ENCODE peak calls at places on chromosomes 12 and 14, in five cellular contexts. One of them, this sample, is unnamed.

GRCh38 chr14:104550849-104551728 is 28.5 kb upstream of the C14orf180 start:
- DNase-seq in MM.1S: no peak
- DNase-seq in tibial artery: no peak
- DNase-seq in GM23248: no peak
- DNase-seq in GM23338: no peak
- DNase-seq in this sample: no peak

GRCh38 chr12:30457621-30458289 is 237.9 kb downstream of the IPO8 start:
- DNase-seq in MM.1S: no peak
- DNase-seq in tibial artery: no peak
- DNase-seq in GM23248: peak
- DNase-seq in GM23338: peak
- DNase-seq in this sample: no peak

GRCh38 chr14:72544615-72545387 is 349.1 kb downstream of the DPF3 start:
- DNase-seq in MM.1S: no peak
- DNase-seq in tibial artery: no peak
- DNase-seq in GM23248: no peak
- DNase-seq in GM23338: peak
- DNase-seq in this sample: peak

GRCh38 chr14:92759300-92759678 is 10.9 kb upstream of the LGMN start:
- DNase-seq in MM.1S: peak
- DNase-seq in tibial artery: no peak
- DNase-seq in GM23248: peak
- DNase-seq in GM23338: peak
- DNase-seq in this sample: no peak

GRCh38 chr12:52903855-52904508 is 894 bp downstream of the KRT8 start:
- DNase-seq in MM.1S: no peak
- DNase-seq in tibial artery: no peak
- DNase-seq in GM23248: peak
- DNase-seq in GM23338: peak
- DNase-seq in this sample: peak

GRCh38 chr12:111569363-111570089 is 29.6 kb downstream of the ATXN2 start:
- DNase-seq in MM.1S: no peak
- DNase-seq in tibial artery: no peak
- DNase-seq in GM23248: no peak
- DNase-seq in GM23338: no peak
- DNase-seq in this sample: no peak

GRCh38 chr12:117417004-117417403 is 55.6 kb upstream of the NOS1 start:
- DNase-seq in MM.1S: no peak
- DNase-seq in tibial artery: no peak
- DNase-seq in GM23248: no peak
- DNase-seq in GM23338: no peak
- DNase-seq in this sample: no peak

GRCh38 chr14:59004012-59004411 is 184.5 kb upstream of the DAAM1 start:
- DNase-seq in MM.1S: no peak
- DNase-seq in tibial artery: no peak
- DNase-seq in GM23248: peak
- DNase-seq in GM23338: no peak
- DNase-seq in this sample: no peak

GRCh38 chr14:97218713-97219355 is 421.7 kb downstream of the VRK1 start:
- DNase-seq in MM.1S: no peak
- DNase-seq in tibial artery: no peak
- DNase-seq in GM23248: peak
- DNase-seq in GM23338: peak
- DNase-seq in this sample: no peak

GRCh38 chr14:85438001-85438400 is 91.9 kb upstream of the FLRT2 start:
- DNase-seq in MM.1S: no peak
- DNase-seq in tibial artery: no peak
- DNase-seq in GM23248: no peak
- DNase-seq in GM23338: no peak
- DNase-seq in this sample: no peak

GRCh38 chr14:85441909-85442643 is 87.9 kb upstream of the FLRT2 start:
- DNase-seq in MM.1S: no peak
- DNase-seq in tibial artery: no peak
- DNase-seq in GM23248: no peak
- DNase-seq in GM23338: no peak
- DNase-seq in this sample: no peak

GRCh38 chr14:85437143-85437542 is 92.8 kb upstream of the FLRT2 start:
- DNase-seq in MM.1S: no peak
- DNase-seq in tibial artery: no peak
- DNase-seq in GM23248: peak
- DNase-seq in GM23338: no peak
- DNase-seq in this sample: no peak

GRCh38 chr14:85439696-85440328 is 90.1 kb upstream of the FLRT2 start:
- DNase-seq in MM.1S: no peak
- DNase-seq in tibial artery: no peak
- DNase-seq in GM23248: peak
- DNase-seq in GM23338: no peak
- DNase-seq in this sample: no peak

GRCh38 chr14:85438613-85439012 is 91.3 kb upstream of the FLRT2 start:
- DNase-seq in MM.1S: no peak
- DNase-seq in tibial artery: no peak
- DNase-seq in GM23248: no peak
- DNase-seq in GM23338: no peak
- DNase-seq in this sample: no peak
- H3K27ac ChIP-seq in MM.1S: no peak
- H3K27ac ChIP-seq in tibial artery: no peak
- H3K27ac ChIP-seq in GM23248: no peak
- H3K27ac ChIP-seq in GM23338: no peak
- H3K27ac ChIP-seq in this sample: no peak

GRCh38 chr12:112929715-112930114 is 8.6 kb upstream of the OAS3 start:
- DNase-seq in MM.1S: no peak
- DNase-seq in tibial artery: no peak
- DNase-seq in GM23248: no peak
- DNase-seq in GM23338: no peak
- DNase-seq in this sample: no peak

GRCh38 chr12:112927925-112928324 is 10.3 kb upstream of the OAS3 start:
- DNase-seq in MM.1S: no peak
- DNase-seq in tibial artery: no peak
- DNase-seq in GM23248: no peak
- DNase-seq in GM23338: no peak
- DNase-seq in this sample: no peak

GRCh38 chr12:112927475-112927874 is 10.8 kb upstream of the OAS3 start:
- DNase-seq in MM.1S: no peak
- DNase-seq in tibial artery: no peak
- DNase-seq in GM23248: no peak
- DNase-seq in GM23338: no peak
- DNase-seq in this sample: no peak

GRCh38 chr12:112928978-112929377 is 9.3 kb upstream of the OAS3 start:
- DNase-seq in MM.1S: no peak
- DNase-seq in tibial artery: no peak
- DNase-seq in GM23248: no peak
- DNase-seq in GM23338: peak
- DNase-seq in this sample: no peak

DNA sequence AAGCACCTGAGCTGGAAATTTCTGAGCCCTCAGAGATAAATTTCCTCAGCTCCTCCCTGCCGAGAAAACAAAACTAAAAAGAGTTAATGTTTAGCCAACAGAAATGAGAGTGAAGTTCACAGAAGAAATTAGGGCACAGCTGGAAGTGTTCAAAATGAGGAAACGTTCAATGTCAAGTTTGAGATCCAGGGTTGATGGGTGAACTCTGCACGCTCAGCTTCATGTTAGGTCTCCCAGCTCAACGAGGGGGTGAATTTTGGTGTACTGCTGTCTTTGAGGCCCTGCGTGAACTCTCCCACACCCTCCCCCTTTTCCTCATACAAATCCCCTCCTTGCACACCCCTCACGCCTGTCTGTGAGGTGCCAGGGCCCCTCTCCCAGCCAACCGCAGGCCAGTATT is 13.3 kb upstream of the OAS3 start:
- DNase-seq in MM.1S: no peak
- DNase-seq in tibial artery: no peak
- DNase-seq in GM23248: no peak
- DNase-seq in GM23338: no peak
- DNase-seq in this sample: no peak
- H3K27ac ChIP-seq in MM.1S: no peak
- H3K27ac ChIP-seq in tibial artery: no peak
- H3K27ac ChIP-seq in GM23248: no peak
- H3K27ac ChIP-seq in GM23338: no peak
- H3K27ac ChIP-seq in this sample: no peak

GRCh38 chr12:131986847-131987398 is 37.2 kb downstream of the EP400 start:
- DNase-seq in MM.1S: no peak
- DNase-seq in tibial artery: no peak
- DNase-seq in GM23248: no peak
- DNase-seq in GM23338: no peak
- DNase-seq in this sample: no peak

GRCh38 chr12:131989021-131989420 is 39.3 kb downstream of the EP400 start:
- DNase-seq in MM.1S: no peak
- DNase-seq in tibial artery: no peak
- DNase-seq in GM23248: no peak
- DNase-seq in GM23338: no peak
- DNase-seq in this sample: no peak

GRCh38 chr12:131986361-131986760 is 36.6 kb downstream of the EP400 start:
- DNase-seq in MM.1S: no peak
- DNase-seq in tibial artery: no peak
- DNase-seq in GM23248: no peak
- DNase-seq in GM23338: no peak
- DNase-seq in this sample: no peak

GRCh38 chr12:131988054-131988796 is 38.5 kb downstream of the EP400 start:
- DNase-seq in MM.1S: no peak
- DNase-seq in tibial artery: no peak
- DNase-seq in GM23248: no peak
- DNase-seq in GM23338: no peak
- DNase-seq in this sample: no peak

DNA sequence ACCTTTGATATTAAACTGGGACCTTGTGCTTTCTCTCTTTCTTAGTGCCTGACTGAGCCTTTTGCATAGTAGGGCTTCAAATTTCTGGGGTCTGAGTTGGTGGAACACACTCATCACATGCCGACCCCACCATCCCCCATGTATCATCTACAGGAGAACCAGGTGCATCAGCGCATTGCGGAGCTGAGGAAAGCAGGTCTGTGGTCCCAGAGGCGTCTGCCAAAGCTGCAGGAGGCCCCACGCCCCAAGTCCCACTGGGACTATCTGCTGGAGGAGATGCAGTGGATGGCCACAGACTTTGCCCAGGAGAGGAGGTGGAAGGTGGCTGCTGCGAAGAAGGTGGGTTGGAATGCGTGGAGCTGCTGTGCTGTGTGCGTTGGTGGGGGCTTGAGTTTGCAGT is 37.8 kb downstream of the EP400 start:
- DNase-seq in MM.1S: no peak
- DNase-seq in tibial artery: no peak
- DNase-seq in GM23248: no peak
- DNase-seq in GM23338: no peak
- DNase-seq in this sample: no peak
- H3K27ac ChIP-seq in MM.1S: no peak
- H3K27ac ChIP-seq in tibial artery: no peak
- H3K27ac ChIP-seq in GM23248: no peak
- H3K27ac ChIP-seq in GM23338: no peak
- H3K27ac ChIP-seq in this sample: no peak

GRCh38 chr12:54018608-54018984 is 9.6 kb upstream of the HOXC6 start:
- DNase-seq in MM.1S: no peak
- DNase-seq in tibial artery: peak
- DNase-seq in GM23248: peak
- DNase-seq in GM23338: peak
- DNase-seq in this sample: no peak
- H3K27ac ChIP-seq in MM.1S: no peak
- H3K27ac ChIP-seq in tibial artery: peak
- H3K27ac ChIP-seq in GM23248: peak
- H3K27ac ChIP-seq in GM23338: no peak
- H3K27ac ChIP-seq in this sample: no peak

DNA sequence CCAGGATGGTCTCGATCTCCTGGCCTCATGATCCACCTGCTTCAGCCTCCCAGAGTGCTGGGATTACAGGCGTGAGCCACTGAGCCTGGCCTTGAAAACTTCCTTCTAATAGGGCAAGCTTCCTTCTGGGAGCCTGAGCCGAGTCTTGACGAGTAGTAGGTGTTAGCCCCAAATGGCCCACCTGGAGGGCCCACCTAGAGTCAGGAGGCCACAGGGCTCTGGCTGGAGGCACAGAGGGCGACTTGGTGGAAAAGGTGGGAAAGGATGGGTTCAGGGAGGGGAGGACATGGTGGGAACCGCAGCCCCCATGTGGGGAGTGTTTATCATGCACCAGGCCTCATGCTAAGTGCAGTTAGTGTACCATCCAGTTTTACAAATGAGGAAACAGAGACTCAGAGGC is 3.0 kb upstream of the LRP1-AS start:
- DNase-seq in MM.1S: no peak
- DNase-seq in tibial artery: no peak
- DNase-seq in GM23248: no peak
- DNase-seq in GM23338: no peak
- DNase-seq in this sample: no peak
- H3K27ac ChIP-seq in MM.1S: no peak
- H3K27ac ChIP-seq in tibial artery: peak
- H3K27ac ChIP-seq in GM23248: peak
- H3K27ac ChIP-seq in GM23338: no peak
- H3K27ac ChIP-seq in this sample: peak